ENCODE peak calls at places on chromosomes 12 and 14, in eight cellular contexts. X, B, Y, N, W, P, F and D are unnamed samples. For H3K4me1, the result is how much of the 10 kb centered on the place peaks cover.

GRCh38 chr14:28382460-28383220 is 383.9 kb upstream of the FOXG1 start:
- DNase-seq in X (no peak), B (peak), Y (peak), N (no peak), W (no peak), P (no peak), F (peak), D (no peak)

GRCh38 chr12:79058342-79058741 is 193.8 kb downstream of the SYT1 start:
- DNase-seq in X (no peak), B (peak), Y (peak), N (no peak), W (peak), P (no peak), F (peak), D (peak)

GRCh38 chr12:69732088-69732487 is 6.6 kb upstream of the RAB3IP start:
- DNase-seq in X (no peak), B (peak), Y (peak), N (no peak), W (no peak), P (no peak), F (peak), D (peak)

GRCh38 chr12:57233357-57234232 is 4.1 kb downstream of the SHMT2 start:
- DNase-seq in X (no peak), B (no peak), Y (no peak), N (no peak), W (no peak), P (no peak), F (no peak), D (peak)

GRCh38 chr12:86196465-86196864 is 59.7 kb downstream of the MGAT4C start:
- DNase-seq in X (no peak), B (no peak), Y (no peak), N (no peak), W (no peak), P (no peak), F (no peak), D (no peak)

GRCh38 chr14:71267691-71268090 is 360.4 kb downstream of the PCNX1 start:
- DNase-seq in X (no peak), B (no peak), Y (no peak), N (no peak), W (peak), P (no peak), F (no peak), D (peak)

GRCh38 chr12:52836042-52836466 is 1.9 kb upstream of the KRT79 start:
- DNase-seq in X (no peak), B (no peak), Y (peak), N (peak), W (no peak), P (no peak), F (peak), D (peak)

GRCh38 chr14:90397401-90398314 is 829 bp downstream of the CALM1 start:
- DNase-seq in X (peak), B (no peak), Y (no peak), N (peak), W (peak), P (no peak), F (peak), D (peak)

GRCh38 chr12:10179871-10180270 is 1.0 kb downstream of the TMEM52B start:
- DNase-seq in X (no peak), B (peak), Y (no peak), N (no peak), W (no peak), P (no peak), F (peak), D (peak)

GRCh38 chr12:84697141-84697540 is 215.5 kb downstream of the SLC6A15 start:
- DNase-seq in X (no peak), B (no peak), Y (peak), N (no peak), W (no peak), P (no peak), F (no peak), D (peak)

GRCh38 chr12:104309446-104309993 is 6.0 kb downstream of the EID3 start:
- DNase-seq in X (no peak), B (no peak), Y (no peak), N (no peak), W (no peak), P (no peak), F (no peak), D (no peak)

GRCh38 chr14:65103150-65103760 is 938 bp upstream of the MAX start:
- DNase-seq in X (peak), B (no peak), Y (no peak), N (no peak), W (peak), P (no peak), F (no peak), D (peak)

GRCh38 chr14:66746316-66747006 is 238.5 kb downstream of the GPHN start:
- DNase-seq in X (peak), B (no peak), Y (peak), N (no peak), W (peak), P (no peak), F (peak), D (peak)

GRCh38 chr12:90959538-90960139 is 4.7 kb upstream of the CCER1 start:
- DNase-seq in X (peak), B (no peak), Y (no peak), N (peak), W (peak), P (no peak), F (peak), D (peak)

GRCh38 chr14:75514673-75515630 is 7.3 kb upstream of the BATF start:
- DNase-seq in X (peak), B (no peak), Y (no peak), N (peak), W (peak), P (peak), F (peak), D (peak)
- H2AFZ ChIP-seq in X (peak), B (no peak), Y (peak), N (peak), W (peak), P (peak), F (peak), D (peak)

GRCh38 chr12:21819236-21819635 is 44.7 kb upstream of the KCNJ8 start:
- DNase-seq in X (no peak), B (no peak), Y (peak), N (no peak), W (no peak), P (no peak), F (no peak), D (peak)
- TF ChIP-seq EZH2 in X (no peak), B (no peak), Y (no peak), N (no peak), W (no peak), P (no peak), F (no peak), D (no peak)

GRCh38 chr12:5348057-5348456 is 83.9 kb upstream of the NTF3 start:
- DNase-seq in X (no peak), B (no peak), Y (no peak), N (no peak), W (no peak), P (no peak), F (no peak), D (no peak)

GRCh38 chr12:5345534-5345933 is 86.4 kb upstream of the NTF3 start:
- DNase-seq in X (no peak), B (no peak), Y (no peak), N (no peak), W (no peak), P (no peak), F (peak), D (no peak)

GRCh38 chr12:5344131-5344530 is 87.8 kb upstream of the NTF3 start:
- DNase-seq in X (no peak), B (no peak), Y (no peak), N (no peak), W (no peak), P (no peak), F (no peak), D (no peak)

GRCh38 chr12:5348491-5348890 is 83.4 kb upstream of the NTF3 start:
- DNase-seq in X (peak), B (no peak), Y (no peak), N (no peak), W (no peak), P (no peak), F (peak), D (no peak)

DNA sequence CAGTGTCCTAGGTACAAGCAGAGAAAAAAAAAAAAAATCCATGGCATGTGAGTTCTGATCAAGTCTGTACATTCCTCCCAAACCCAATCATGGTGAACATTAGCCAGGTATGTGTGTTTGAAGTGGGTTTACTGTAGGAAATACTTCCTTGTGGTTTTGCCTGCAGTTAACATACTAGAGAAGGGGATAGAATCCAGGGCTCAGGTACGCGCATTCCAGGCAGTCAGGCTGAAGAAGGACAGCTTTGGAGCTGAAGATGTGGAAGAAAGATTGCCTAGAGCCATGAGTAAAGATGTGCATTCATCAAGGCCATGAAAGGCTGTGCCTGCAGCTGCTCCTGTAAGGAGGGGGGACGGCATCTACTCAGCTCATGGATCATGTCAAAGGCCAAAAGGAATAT is 88.2 kb upstream of the NTF3 start:
- DNase-seq in X (no peak), B (no peak), Y (no peak), N (no peak), W (no peak), P (no peak), F (peak), D (no peak)
- H3K4me1 ChIP-seq in X (under half), B (under half), Y (under half), N (under half), W (under half), P (under half), F (under half), D (under half)

DNA sequence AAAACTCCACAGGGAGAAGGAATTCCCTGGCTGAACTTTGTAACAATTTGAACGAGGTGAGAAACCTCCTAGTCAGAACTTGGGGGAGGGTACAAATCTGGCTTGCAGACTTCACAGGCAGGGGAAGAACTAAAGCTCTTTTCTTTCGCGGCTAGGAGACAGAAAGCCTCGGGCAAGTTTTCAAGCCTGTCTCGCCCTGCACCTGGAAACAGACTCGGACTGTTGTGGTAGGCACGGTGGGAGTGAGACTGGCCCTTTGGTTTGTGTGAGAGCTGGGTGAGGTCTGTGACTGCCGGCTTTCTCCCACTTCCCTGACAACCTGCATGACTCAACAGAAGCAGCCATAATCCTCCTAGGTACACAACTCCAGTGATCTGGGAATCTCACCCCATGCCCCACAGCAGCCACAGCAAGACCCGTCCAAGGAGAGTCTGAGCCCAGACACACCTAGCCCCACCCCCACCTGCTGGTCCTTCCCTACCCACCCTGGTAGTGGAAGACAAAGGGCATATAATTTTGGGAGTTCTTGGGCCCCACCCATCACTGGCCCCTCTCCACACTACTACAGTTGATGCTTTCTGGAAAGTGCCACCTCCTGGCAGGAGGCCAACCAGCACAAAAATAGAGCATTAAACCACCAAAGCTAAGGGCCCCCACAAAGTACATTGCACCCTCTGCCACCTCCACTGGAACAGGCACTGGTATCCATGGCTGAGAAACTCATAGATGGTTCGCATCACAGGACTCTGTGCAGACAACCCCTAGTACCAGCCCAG is 102.7 kb upstream of the ST8SIA1 start:
- DNase-seq in X (peak), B (peak), Y (no peak), N (no peak), W (no peak), P (no peak), F (peak), D (peak)
- H2AFZ ChIP-seq in X (peak), B (peak), Y (peak), N (no peak), W (no peak), P (no peak), F (peak), D (no peak)

DNA sequence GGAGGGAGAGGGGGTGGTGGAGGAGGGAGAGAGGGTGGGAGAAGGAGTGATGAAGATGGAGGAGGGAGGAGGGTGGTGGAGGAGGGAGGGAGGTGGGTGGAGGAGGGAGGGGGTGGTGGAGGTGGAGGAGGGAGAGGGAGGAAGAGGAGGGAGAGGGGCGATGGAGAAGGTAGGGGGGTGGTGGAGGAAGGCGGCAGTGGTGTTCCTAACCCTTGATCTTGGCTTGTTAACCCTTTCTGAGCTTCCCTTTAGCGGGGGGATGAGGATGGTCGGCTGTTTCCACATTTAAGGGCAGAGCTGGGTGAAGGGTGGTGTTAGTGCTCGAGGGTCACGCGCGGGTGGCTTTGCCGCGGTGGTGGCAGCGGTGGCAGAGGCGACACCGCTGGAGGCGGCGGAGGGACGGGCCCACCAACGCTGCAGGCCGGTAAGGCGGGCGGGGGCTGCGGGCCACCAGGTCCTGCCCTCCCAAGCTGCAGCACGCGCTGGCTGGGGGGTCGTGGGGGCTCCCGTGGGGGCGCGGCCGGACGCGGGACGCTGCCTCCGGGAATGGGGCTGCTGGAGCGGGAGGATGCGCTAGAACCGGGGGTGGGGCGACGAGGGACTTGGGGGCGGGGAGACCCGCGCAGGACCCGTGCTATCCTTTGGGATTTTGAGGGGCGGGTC is 156.3 kb downstream of the PTPN11 start:
- DNase-seq in X (peak), B (no peak), Y (no peak), N (no peak), W (no peak), P (no peak), F (no peak), D (no peak)
- TF ChIP-seq EZH2 in X (peak), B (no peak), Y (peak), N (no peak), W (no peak), P (no peak), F (no peak), D (no peak)

DNA sequence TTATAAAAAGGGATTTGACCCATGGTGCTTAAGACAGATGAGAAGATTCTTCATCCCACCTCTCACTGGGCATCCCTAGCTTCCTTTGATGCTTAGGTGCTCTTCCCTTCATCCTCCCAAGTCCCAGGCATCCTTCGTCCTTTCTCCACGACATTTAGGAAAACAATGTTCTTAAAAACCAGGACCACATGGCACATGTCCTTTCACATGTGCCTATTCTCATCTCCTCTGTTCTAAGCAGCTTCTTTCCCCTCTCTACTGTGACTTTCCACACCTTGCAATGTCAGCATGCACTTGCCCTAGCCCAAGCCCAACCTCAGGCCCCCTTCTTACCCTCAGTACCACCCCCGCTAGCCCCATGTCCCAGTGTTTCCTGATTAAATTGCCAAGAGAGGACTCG is 12.2 kb downstream of the TPH2 start:
- DNase-seq in X (no peak), B (no peak), Y (no peak), N (no peak), W (no peak), P (no peak), F (no peak), D (no peak)
- H3K4me1 ChIP-seq in X (under half), B (under half), Y (under half), N (under half), W (under half), P (under half), F (under half), D (under half)

DNA sequence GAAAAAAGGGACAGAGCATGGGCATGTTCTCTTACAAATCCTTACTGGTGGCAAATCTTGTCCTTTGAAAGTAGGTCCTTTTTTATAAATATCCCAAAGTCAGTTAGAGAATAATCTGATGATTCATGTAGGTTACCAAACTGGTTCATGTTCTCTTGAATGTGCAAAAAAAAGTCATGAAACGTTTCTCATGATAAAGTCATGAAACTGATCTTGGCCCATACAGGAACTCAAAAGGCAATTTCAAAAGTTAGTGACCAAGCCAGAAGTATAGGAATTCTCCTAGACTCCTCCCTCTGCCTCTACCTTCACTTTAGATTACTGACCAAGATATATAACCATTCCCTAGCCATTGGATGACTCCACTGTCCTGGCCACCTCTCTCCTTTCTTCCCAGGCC is 27.3 kb upstream of the SPTSSA start:
- DNase-seq in X (no peak), B (peak), Y (no peak), N (no peak), W (no peak), P (no peak), F (peak), D (peak)
- H2AFZ ChIP-seq in X (no peak), B (no peak), Y (no peak), N (peak), W (no peak), P (no peak), F (peak), D (no peak)

DNA sequence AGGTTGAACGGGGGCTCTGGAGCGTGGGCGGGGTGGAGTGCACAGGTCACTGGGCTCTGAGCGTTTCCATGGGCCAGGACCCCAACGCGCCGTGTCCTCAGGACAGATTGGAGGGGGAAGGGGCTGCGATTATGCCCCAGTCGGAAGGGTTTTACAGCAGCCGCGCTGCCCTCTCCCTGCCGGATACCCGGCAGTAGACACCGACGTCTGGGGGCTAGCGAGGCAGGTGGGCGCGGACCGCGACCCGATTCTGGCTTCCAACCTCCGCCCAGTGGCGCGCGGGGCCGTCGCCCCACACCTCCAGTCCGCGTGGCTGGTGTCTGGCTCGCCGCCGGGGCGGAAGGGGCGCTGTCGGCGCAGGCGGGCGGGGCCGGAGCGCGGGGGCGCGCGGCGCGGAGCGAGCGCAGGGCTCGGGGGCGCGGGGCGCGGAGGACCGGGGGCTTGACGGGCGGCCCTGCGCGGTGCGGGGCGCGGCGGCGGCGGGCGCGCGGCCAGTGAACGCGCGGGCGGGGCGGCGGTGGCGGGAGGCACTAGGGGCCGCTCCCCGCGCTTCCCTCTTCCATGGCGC is 2.4 kb upstream of the KIF26A start:
- DNase-seq in X (peak), B (no peak), Y (no peak), N (no peak), W (no peak), P (no peak), F (no peak), D (no peak)
- TF ChIP-seq EZH2 in X (peak), B (no peak), Y (peak), N (no peak), W (no peak), P (no peak), F (peak), D (peak)